ENCODE peak calls at places on chromosome 9, in four cellular contexts. Y is stimulated activated CD8-positive, alpha-beta memory T cell treated with anti-CD3 and anti-CD28 coated beads, Interleukin-2, amount 100 ng/mL, for 1 hour; W is CD14-positive monocyte; X is colonic mucosa. Z is an unnamed sample.

GRCh38 chr9:125529107-125529506 is 177.9 kb downstream of the MAPKAP1 start:
- DNase-seq in Y (no peak), W (no peak), X (no peak), Z (no peak)

GRCh38 chr9:1208185-1208584 is 158.0 kb downstream of the DMRT2 start:
- DNase-seq in Y (no peak), W (no peak), X (no peak), Z (no peak)

GRCh38 chr9:85569988-85570387 is 171.8 kb downstream of the AGTPBP1 start:
- DNase-seq in Y (no peak), W (no peak), X (no peak), Z (no peak)

GRCh38 chr9:130824079-130824478 is 11.0 kb upstream of the ABL1 start:
- DNase-seq in Y (no peak), W (no peak), X (no peak), Z (no peak)

GRCh38 chr9:120441446-120442279 is 138.3 kb downstream of the CDK5RAP2 start:
- DNase-seq in Y (no peak), W (no peak), X (no peak), Z (no peak)

GRCh38 chr9:12717907-12718306 is 24.7 kb downstream of the TYRP1 start:
- DNase-seq in Y (no peak), W (no peak), X (no peak), Z (no peak)

GRCh38 chr9:123640792-123641222 is 284.8 kb downstream of the CRB2 start:
- DNase-seq in Y (no peak), W (no peak), X (no peak), Z (no peak)

GRCh38 chr9:88198346-88198807 is 60.1 kb upstream of the SPATA31C2 start:
- DNase-seq in Y (no peak), W (no peak), X (peak), Z (peak)

GRCh38 chr9:75084081-75084672 is 3.8 kb downstream of the NMRK1 start:
- DNase-seq in Y (no peak), W (no peak), X (no peak), Z (no peak)

GRCh38 chr9:110027624-110028023 is 180.3 kb downstream of the C9orf152 start:
- DNase-seq in Y (no peak), W (no peak), X (no peak), Z (no peak)

GRCh38 chr9:116585896-116586295 is 101.2 kb upstream of the TRIM32 start:
- DNase-seq in Y (no peak), W (no peak), X (no peak), Z (no peak)

GRCh38 chr9:137435980-137436760 is 5.0 kb downstream of the ENTPD8 start:
- DNase-seq in Y (no peak), W (peak), X (peak), Z (peak)

GRCh38 chr9:21096172-21096900 is 18.6 kb upstream of the IFNB1 start:
- DNase-seq in Y (no peak), W (no peak), X (no peak), Z (no peak)

GRCh38 chr9:135704366-135704947 is 2.5 kb downstream of the KCNT1 start:
- DNase-seq in Y (no peak), W (no peak), X (no peak), Z (no peak)

GRCh38 chr9:9747787-9748186 is 865.0 kb downstream of the PTPRD start:
- DNase-seq in Y (no peak), W (no peak), X (no peak), Z (no peak)

GRCh38 chr9:12718482-12719026 is 25.4 kb downstream of the TYRP1 start:
- DNase-seq in Y (no peak), W (no peak), X (no peak), Z (no peak)

GRCh38 chr9:130461218-130461630 is 16.5 kb downstream of the ASS1 start:
- DNase-seq in Y (peak), W (no peak), X (peak), Z (peak)